ENCODE peak calls at places on chromosome 13, in seven cellular contexts. R is activated CD8-positive, alpha-beta memory T cell treated with anti-CD3 and anti-CD28 coated beads for 1 hour; J is stimulated activated CD4-positive, alpha-beta T cell treated with anti-CD3 and anti-CD28 coated beads, Interleukin-4, amount 100 ng/mL, for 24 hours; M is NCI-H1694; I is stimulated activated CD8-positive, alpha-beta memory T cell treated with anti-CD3 and anti-CD28 coated beads, Interleukin-15, amount 100 ng/mL, for 4 hours; B is iris pigment epithelial cell; F is mucosa of descending colon. O is an unnamed sample.

GRCh38 chr13:102838982-102839381 is 6.8 kb upstream of the ERCC5 start:
- DNase-seq in M (no peak), I (no peak), F (no peak), B (peak), J (no peak), R (no peak), O (no peak)

GRCh38 chr13:94464771-94465170 is 14.7 kb downstream of the DCT start:
- DNase-seq in M (no peak), R (no peak), B (no peak), F (no peak), J (peak), I (peak), O (no peak)

GRCh38 chr13:51230473-51231105 is 8.4 kb downstream of the FAM124A start:
- DNase-seq in I (no peak), R (no peak), J (no peak), F (no peak), B (peak), M (no peak), O (peak)

GRCh38 chr13:99809931-99810330 is 161.6 kb downstream of the ZIC5 start:
- DNase-seq in J (no peak), B (no peak), F (no peak), R (no peak), I (no peak), M (no peak), O (no peak)

GRCh38 chr13:20127563-20128458 is 33.0 kb downstream of the GJA3 start:
- DNase-seq in I (no peak), F (peak), M (no peak), B (peak), J (peak), R (no peak), O (peak)

GRCh38 chr13:44160549-44161278 is 212.9 kb upstream of the SERP2 start:
- DNase-seq in F (no peak), I (no peak), J (no peak), R (no peak), M (peak), B (no peak), O (no peak)

GRCh38 chr13:74644239-74644638 is 510.0 kb upstream of the KLF12 start:
- DNase-seq in M (no peak), F (no peak), I (no peak), R (no peak), J (no peak), B (peak), O (no peak)

GRCh38 chr13:33206945-33207615 is 78.5 kb downstream of the STARD13 start:
- DNase-seq in I (no peak), J (no peak), B (no peak), R (no peak), M (no peak), F (no peak), O (no peak)

GRCh38 chr13:23953860-23954512 is 56.7 kb upstream of the C1QTNF9B start:
- DNase-seq in B (no peak), M (no peak), R (no peak), J (no peak), I (no peak), F (no peak), O (no peak)

GRCh38 chr13:35914662-35915061 is 216.5 kb downstream of the DCLK1 start:
- DNase-seq in F (no peak), J (no peak), R (no peak), B (no peak), M (no peak), I (no peak), O (no peak)

GRCh38 chr13:102763745-102764144 is 9.8 kb downstream of the TEX30 start:
- DNase-seq in F (no peak), R (no peak), J (no peak), M (no peak), I (no peak), B (no peak), O (no peak)

O was measured in body of pancreas.